ENCODE peak calls at places on chromosomes 16 and 17, in six cellular contexts. One of them, this sample, is unnamed.

GRCh38 chr17:51813784-51814174 is 344.7 kb downstream of the CA10 start:
- DNase-seq in esophagus squamous epithelium: no peak
- DNase-seq in HCT116: no peak
- DNase-seq in fibroblast of lung: no peak
- DNase-seq in fibroblast of villous mesenchyme: no peak
- DNase-seq in AG09309: no peak
- DNase-seq in this sample: no peak

GRCh38 chr17:78724544-78724943 is 57.5 kb downstream of the CYTH1 start:
- DNase-seq in AG09309: no peak
- DNase-seq in HCT116: no peak
- DNase-seq in fibroblast of villous mesenchyme: no peak
- DNase-seq in fibroblast of lung: no peak
- DNase-seq in esophagus squamous epithelium: no peak
- DNase-seq in this sample: no peak

GRCh38 chr17:55356440-55357328 is 65.0 kb downstream of the MMD start:
- DNase-seq in esophagus squamous epithelium: no peak
- DNase-seq in AG09309: peak; percentile 11
- DNase-seq in fibroblast of villous mesenchyme: peak; percentile 64
- DNase-seq in fibroblast of lung: peak; percentile 71
- DNase-seq in HCT116: peak; percentile 84
- DNase-seq in this sample: no peak

GRCh38 chr16:30874821-30875717 is 18.8 kb downstream of the BCL7C start:
- DNase-seq in esophagus squamous epithelium: peak; percentile 50
- DNase-seq in AG09309: peak; percentile 37
- DNase-seq in HCT116: peak; percentile 74
- DNase-seq in fibroblast of villous mesenchyme: peak; percentile 90
- DNase-seq in fibroblast of lung: peak; percentile 90
- DNase-seq in this sample: no peak

GRCh38 chr16:2176047-2176446 is 20.4 kb downstream of the CASKIN1 start:
- DNase-seq in fibroblast of villous mesenchyme: no peak
- DNase-seq in fibroblast of lung: no peak
- DNase-seq in HCT116: no peak
- DNase-seq in esophagus squamous epithelium: no peak
- DNase-seq in AG09309: no peak
- DNase-seq in this sample: no peak

GRCh38 chr17:82256242-82256894 is 17.1 kb downstream of the CSNK1D start:
- DNase-seq in HCT116: no peak
- DNase-seq in fibroblast of lung: no peak
- DNase-seq in esophagus squamous epithelium: no peak
- DNase-seq in AG09309: no peak
- DNase-seq in fibroblast of villous mesenchyme: no peak
- DNase-seq in this sample: no peak

GRCh38 chr17:68513932-68514331 is 1.7 kb downstream of the PRKAR1A start:
- DNase-seq in esophagus squamous epithelium: no peak
- DNase-seq in HCT116: no peak
- DNase-seq in fibroblast of lung: no peak
- DNase-seq in AG09309: no peak
- DNase-seq in fibroblast of villous mesenchyme: peak; percentile 36
- DNase-seq in this sample: no peak

GRCh38 chr16:47643610-47644009 is 182.5 kb downstream of the PHKB start:
- DNase-seq in HCT116: no peak
- DNase-seq in fibroblast of villous mesenchyme: no peak
- DNase-seq in AG09309: no peak
- DNase-seq in fibroblast of lung: no peak
- DNase-seq in esophagus squamous epithelium: no peak
- DNase-seq in this sample: no peak

GRCh38 chr17:2172447-2172938 is 117.6 kb downstream of the HIC1 start:
- DNase-seq in fibroblast of lung: no peak
- DNase-seq in fibroblast of villous mesenchyme: no peak
- DNase-seq in AG09309: no peak
- DNase-seq in HCT116: no peak
- DNase-seq in esophagus squamous epithelium: no peak
- DNase-seq in this sample: no peak

GRCh38 chr17:4631431-4631830 is 10.0 kb downstream of the ALOX15 start:
- DNase-seq in fibroblast of villous mesenchyme: no peak
- DNase-seq in AG09309: no peak
- DNase-seq in esophagus squamous epithelium: no peak
- DNase-seq in fibroblast of lung: no peak
- DNase-seq in HCT116: no peak
- DNase-seq in this sample: no peak

GRCh38 chr17:67449065-67449464 is 72.0 kb downstream of the PITPNC1 start:
- DNase-seq in fibroblast of villous mesenchyme: no peak
- DNase-seq in esophagus squamous epithelium: no peak
- DNase-seq in AG09309: no peak
- DNase-seq in HCT116: no peak
- DNase-seq in fibroblast of lung: no peak
- DNase-seq in this sample: no peak

GRCh38 chr16:68823401-68823800 is 19.9 kb upstream of the TANGO6 start:
- DNase-seq in HCT116: no peak
- DNase-seq in AG09309: peak; percentile 71
- DNase-seq in fibroblast of villous mesenchyme: peak; percentile 69
- DNase-seq in fibroblast of lung: peak; percentile 70
- DNase-seq in esophagus squamous epithelium: no peak
- DNase-seq in this sample: peak; percentile 83

GRCh38 chr17:19238167-19238505 is 970 bp downstream of the EPN2 start:
- DNase-seq in fibroblast of lung: no peak
- DNase-seq in fibroblast of villous mesenchyme: no peak
- DNase-seq in AG09309: no peak
- DNase-seq in esophagus squamous epithelium: no peak
- DNase-seq in HCT116: no peak
- DNase-seq in this sample: no peak

GRCh38 chr17:39701012-39701783 is 1.3 kb downstream of the ERBB2 start:
- DNase-seq in fibroblast of lung: no peak
- DNase-seq in esophagus squamous epithelium: no peak
- DNase-seq in AG09309: no peak
- DNase-seq in fibroblast of villous mesenchyme: no peak
- DNase-seq in HCT116: no peak
- DNase-seq in this sample: no peak

GRCh38 chr17:17416400-17417360 is 60.1 kb upstream of the MED9 start:
- DNase-seq in esophagus squamous epithelium: no peak
- DNase-seq in fibroblast of lung: peak; percentile 68
- DNase-seq in AG09309: no peak
- DNase-seq in HCT116: no peak
- DNase-seq in fibroblast of villous mesenchyme: peak; percentile 73
- DNase-seq in this sample: no peak

GRCh38 chr16:51243836-51244483 is 92.9 kb upstream of the SALL1 start:
- DNase-seq in esophagus squamous epithelium: no peak
- DNase-seq in fibroblast of villous mesenchyme: peak; percentile 5
- DNase-seq in HCT116: no peak
- DNase-seq in AG09309: no peak
- DNase-seq in fibroblast of lung: no peak
- DNase-seq in this sample: no peak

GRCh38 chr16:9270424-9270823 is 179.0 kb downstream of the HAPSTR1 start:
- DNase-seq in fibroblast of villous mesenchyme: no peak
- DNase-seq in HCT116: no peak
- DNase-seq in fibroblast of lung: no peak
- DNase-seq in esophagus squamous epithelium: no peak
- DNase-seq in AG09309: no peak
- DNase-seq in this sample: no peak

GRCh38 chr16:3182608-3183444 is 5.2 kb upstream of the OR1F1 start:
- DNase-seq in AG09309: no peak
- DNase-seq in HCT116: no peak
- DNase-seq in esophagus squamous epithelium: no peak
- DNase-seq in fibroblast of villous mesenchyme: peak; percentile 39
- DNase-seq in fibroblast of lung: peak; percentile 44
- DNase-seq in this sample: no peak
- H3K4me3 ChIP-seq in AG09309: peak overlapping the region; percentile 58
- H3K4me3 ChIP-seq in HCT116: no peak overlapping the region
- H3K4me3 ChIP-seq in esophagus squamous epithelium: peak overlapping the region; percentile 47
- H3K4me3 ChIP-seq in fibroblast of villous mesenchyme: peak overlapping the region; percentile 64
- H3K4me3 ChIP-seq in fibroblast of lung: peak overlapping the region; percentile 41
- H3K4me3 ChIP-seq in this sample: peak overlapping the region; percentile 64

DNA sequence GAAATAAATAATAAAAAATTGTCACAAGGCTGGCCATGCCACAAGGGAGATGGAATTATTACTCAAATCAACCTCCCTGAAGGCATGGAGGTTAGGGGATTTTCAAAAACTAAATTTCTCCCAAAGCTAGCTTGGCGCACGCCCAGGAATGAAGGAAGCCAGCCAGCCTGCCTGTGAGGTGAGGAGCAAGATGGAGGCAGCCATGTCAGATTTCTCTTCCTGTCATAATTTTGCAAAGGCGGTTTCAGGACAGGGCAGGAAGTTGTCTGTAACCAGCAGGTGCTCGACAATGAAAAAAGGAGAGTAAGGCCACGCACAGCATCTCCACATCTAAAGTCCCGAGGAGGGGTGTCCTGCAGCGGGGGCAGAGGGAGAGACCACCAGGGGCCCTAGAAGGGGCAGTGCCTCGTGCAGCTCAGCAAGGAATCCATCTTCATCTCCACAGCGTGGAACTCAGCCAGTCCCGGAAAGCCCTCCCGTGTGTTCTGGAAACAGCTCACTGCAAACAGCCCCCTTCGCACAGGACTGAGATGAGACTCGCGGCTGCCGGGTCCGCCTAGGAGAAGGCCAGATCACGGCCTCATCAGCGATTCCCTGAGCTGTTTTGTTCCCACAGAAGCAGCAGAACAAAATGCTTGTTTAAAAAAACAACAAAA is 47.8 kb downstream of the SLC7A5 start:
- DNase-seq in HCT116: no peak
- DNase-seq in AG09309: no peak
- DNase-seq in fibroblast of lung: no peak
- DNase-seq in fibroblast of villous mesenchyme: no peak
- DNase-seq in esophagus squamous epithelium: no peak
- DNase-seq in this sample: no peak
- H3K4me3 ChIP-seq in HCT116: no peak overlapping the region
- H3K4me3 ChIP-seq in AG09309: no peak overlapping the region
- H3K4me3 ChIP-seq in fibroblast of lung: no peak overlapping the region
- H3K4me3 ChIP-seq in fibroblast of villous mesenchyme: no peak overlapping the region
- H3K4me3 ChIP-seq in esophagus squamous epithelium: no peak overlapping the region
- H3K4me3 ChIP-seq in this sample: no peak overlapping the region

DNA sequence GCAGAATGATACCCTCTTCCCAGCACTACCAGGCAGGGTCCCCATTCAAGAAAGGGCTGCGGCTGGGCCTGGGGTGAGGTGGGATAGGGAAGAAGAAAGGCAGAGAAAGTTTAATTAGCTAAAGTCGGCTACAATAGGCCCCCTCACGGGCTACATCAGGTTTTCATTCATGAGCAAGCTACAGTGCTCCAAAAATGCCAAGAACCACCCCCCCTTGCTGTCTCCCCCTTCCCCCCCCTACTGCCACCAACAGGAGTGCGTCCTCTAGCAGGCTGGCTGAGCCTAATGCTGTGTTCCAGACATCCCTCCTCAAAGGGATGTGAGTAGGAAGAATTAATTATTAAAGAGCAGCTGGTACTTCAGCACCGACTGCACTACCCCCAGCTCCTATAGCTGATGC is 2.2 kb downstream of the HDAC5 start:
- DNase-seq in AG09309: no peak
- DNase-seq in fibroblast of villous mesenchyme: no peak
- DNase-seq in HCT116: no peak
- DNase-seq in fibroblast of lung: no peak
- DNase-seq in esophagus squamous epithelium: no peak
- DNase-seq in this sample: no peak
- H3K4me3 ChIP-seq in AG09309: no peak overlapping the region
- H3K4me3 ChIP-seq in fibroblast of villous mesenchyme: no peak overlapping the region
- H3K4me3 ChIP-seq in HCT116: no peak overlapping the region
- H3K4me3 ChIP-seq in fibroblast of lung: no peak overlapping the region
- H3K4me3 ChIP-seq in esophagus squamous epithelium: peak overlapping the region; percentile 99
- H3K4me3 ChIP-seq in this sample: no peak overlapping the region

GRCh38 chr17:45896803-45897693 is 2.7 kb downstream of the MAPT start:
- DNase-seq in AG09309: no peak
- DNase-seq in esophagus squamous epithelium: no peak
- DNase-seq in fibroblast of lung: no peak
- DNase-seq in HCT116: no peak
- DNase-seq in fibroblast of villous mesenchyme: no peak
- DNase-seq in this sample: no peak
- H3K4me3 ChIP-seq in AG09309: no peak overlapping the region
- H3K4me3 ChIP-seq in esophagus squamous epithelium: peak overlapping the region; percentile 4
- H3K4me3 ChIP-seq in fibroblast of lung: no peak overlapping the region
- H3K4me3 ChIP-seq in HCT116: no peak overlapping the region
- H3K4me3 ChIP-seq in fibroblast of villous mesenchyme: no peak overlapping the region
- H3K4me3 ChIP-seq in this sample: no peak overlapping the region

DNA sequence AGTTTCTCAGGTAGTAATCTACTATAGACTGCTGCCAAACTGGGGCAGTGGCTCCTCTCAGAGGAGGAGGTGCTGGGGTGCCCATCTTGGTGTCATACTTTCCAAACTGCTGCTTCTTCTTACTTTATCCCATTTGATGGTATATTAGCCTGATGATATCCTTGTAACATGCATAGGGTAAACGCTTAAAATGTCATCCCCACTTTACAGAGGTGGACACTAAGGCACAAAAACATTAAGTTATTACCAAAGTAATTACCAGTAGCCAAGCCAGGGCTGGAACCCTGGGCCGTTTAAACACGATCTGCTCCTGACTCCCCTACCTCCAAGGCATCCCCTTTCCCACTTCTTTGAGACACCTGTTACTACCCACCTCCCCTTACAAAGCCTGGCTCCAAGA is 37.8 kb upstream of the CSNK2A2 start:
- DNase-seq in fibroblast of villous mesenchyme: no peak
- DNase-seq in esophagus squamous epithelium: no peak
- DNase-seq in fibroblast of lung: no peak
- DNase-seq in AG09309: no peak
- DNase-seq in HCT116: no peak
- DNase-seq in this sample: no peak
- H3K4me3 ChIP-seq in fibroblast of villous mesenchyme: no peak overlapping the region
- H3K4me3 ChIP-seq in esophagus squamous epithelium: no peak overlapping the region
- H3K4me3 ChIP-seq in fibroblast of lung: no peak overlapping the region
- H3K4me3 ChIP-seq in AG09309: no peak overlapping the region
- H3K4me3 ChIP-seq in HCT116: no peak overlapping the region
- H3K4me3 ChIP-seq in this sample: no peak overlapping the region

DNA sequence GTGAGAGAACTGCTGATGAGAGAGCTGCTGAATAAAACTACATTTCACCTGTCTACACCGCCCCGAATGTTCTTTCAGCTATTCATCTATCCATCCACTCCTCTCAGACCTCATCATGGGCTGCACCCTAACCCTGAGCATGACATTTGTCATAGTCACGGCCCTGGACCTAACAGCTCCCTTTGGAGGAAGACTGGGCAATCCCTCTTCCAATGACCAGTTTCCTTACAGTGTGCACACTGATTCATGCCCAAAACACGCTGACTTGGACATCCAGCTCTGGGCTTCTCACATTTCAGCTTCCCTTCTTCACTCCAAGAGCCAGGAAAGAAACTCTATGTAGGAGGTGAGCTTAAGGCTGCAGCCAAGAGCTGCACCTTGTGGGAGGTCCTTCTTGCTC is 41.8 kb upstream of the ARL4D start:
- DNase-seq in fibroblast of villous mesenchyme: peak; percentile 87
- DNase-seq in fibroblast of lung: peak; percentile 89
- DNase-seq in AG09309: peak; percentile 78
- DNase-seq in HCT116: no peak
- DNase-seq in esophagus squamous epithelium: no peak
- DNase-seq in this sample: peak; percentile 71
- H3K4me3 ChIP-seq in fibroblast of villous mesenchyme: no peak overlapping the region
- H3K4me3 ChIP-seq in fibroblast of lung: no peak overlapping the region
- H3K4me3 ChIP-seq in AG09309: no peak overlapping the region
- H3K4me3 ChIP-seq in HCT116: no peak overlapping the region
- H3K4me3 ChIP-seq in esophagus squamous epithelium: no peak overlapping the region
- H3K4me3 ChIP-seq in this sample: no peak overlapping the region

DNA sequence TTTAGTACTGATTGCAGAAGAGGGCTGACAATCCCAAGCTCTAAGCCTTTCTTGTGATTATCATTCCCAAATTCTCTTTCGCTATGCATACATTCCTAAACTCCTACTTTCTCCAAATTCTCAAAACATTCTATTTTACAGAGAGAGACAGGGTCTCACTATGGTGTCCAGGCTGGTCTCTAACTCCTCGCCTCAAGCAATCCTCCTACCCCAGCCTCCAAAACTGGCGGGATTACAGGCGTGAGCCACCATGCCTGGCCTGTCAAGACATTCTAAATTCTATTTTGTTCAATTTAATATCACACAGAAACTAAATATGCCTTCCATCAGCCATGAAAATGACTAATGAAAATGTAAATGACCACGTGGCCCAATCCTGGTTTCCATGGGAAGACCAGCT is 39.8 kb downstream of the ANKRD11 start:
- DNase-seq in fibroblast of villous mesenchyme: no peak
- DNase-seq in AG09309: no peak
- DNase-seq in esophagus squamous epithelium: no peak
- DNase-seq in HCT116: no peak
- DNase-seq in fibroblast of lung: no peak
- DNase-seq in this sample: no peak
- H3K4me3 ChIP-seq in fibroblast of villous mesenchyme: no peak overlapping the region
- H3K4me3 ChIP-seq in AG09309: no peak overlapping the region
- H3K4me3 ChIP-seq in esophagus squamous epithelium: no peak overlapping the region
- H3K4me3 ChIP-seq in HCT116: no peak overlapping the region
- H3K4me3 ChIP-seq in fibroblast of lung: no peak overlapping the region
- H3K4me3 ChIP-seq in this sample: no peak overlapping the region